ENCODE peak calls at places on chromosomes 3 and 15, in ten cellular contexts. One of them, this sample, is unnamed.

GRCh38 chr3:179421500-179421899 is 29.8 kb downstream of the GNB4 start:
- DNase-seq in activated naive CD8-positive, alpha-beta T cell treated with anti-CD3 and anti-CD28 coated beads, Interleukin-2, amount 50 U/mL, for 24 hours: no peak
- DNase-seq in T-helper 9 cell: no peak
- DNase-seq in B cell: no peak
- DNase-seq in HCT116: no peak
- DNase-seq in heart right ventricle: no peak
- DNase-seq in mesendoderm: peak
- DNase-seq in anterior cingulate cortex: peak
- DNase-seq in LoVo: no peak
- DNase-seq in stimulated activated naive B cell treated with anti-CD40 and anti-IgM and Interleukin-4, amounts not matched to agents 10 μg/mL and 1 μg/mL and 100 μg/mL, for 72 hours: no peak
- DNase-seq in this sample: no peak

GRCh38 chr3:53823026-53823955 is 22.9 kb downstream of the CHDH start:
- DNase-seq in HCT116: no peak
- DNase-seq in anterior cingulate cortex: no peak
- DNase-seq in T-helper 9 cell: no peak
- DNase-seq in activated naive CD8-positive, alpha-beta T cell treated with anti-CD3 and anti-CD28 coated beads, Interleukin-2, amount 50 U/mL, for 24 hours: no peak
- DNase-seq in mesendoderm: no peak
- DNase-seq in heart right ventricle: no peak
- DNase-seq in B cell: no peak
- DNase-seq in LoVo: no peak
- DNase-seq in stimulated activated naive B cell treated with anti-CD40 and anti-IgM and Interleukin-4, amounts not matched to agents 10 μg/mL and 1 μg/mL and 100 μg/mL, for 72 hours: no peak
- DNase-seq in this sample: no peak

GRCh38 chr3:192727032-192727847 is at the start of gene FGF12:
- DNase-seq in T-helper 9 cell: no peak
- DNase-seq in heart right ventricle: peak
- DNase-seq in LoVo: no peak
- DNase-seq in stimulated activated naive B cell treated with anti-CD40 and anti-IgM and Interleukin-4, amounts not matched to agents 10 μg/mL and 1 μg/mL and 100 μg/mL, for 72 hours: no peak
- DNase-seq in B cell: no peak
- DNase-seq in HCT116: no peak
- DNase-seq in mesendoderm: peak
- DNase-seq in activated naive CD8-positive, alpha-beta T cell treated with anti-CD3 and anti-CD28 coated beads, Interleukin-2, amount 50 U/mL, for 24 hours: no peak
- DNase-seq in anterior cingulate cortex: peak
- DNase-seq in this sample: peak

GRCh38 chr15:68962464-68962863 is 32.1 kb downstream of the SPESP1 start:
- DNase-seq in anterior cingulate cortex: no peak
- DNase-seq in T-helper 9 cell: no peak
- DNase-seq in activated naive CD8-positive, alpha-beta T cell treated with anti-CD3 and anti-CD28 coated beads, Interleukin-2, amount 50 U/mL, for 24 hours: no peak
- DNase-seq in B cell: no peak
- DNase-seq in HCT116: no peak
- DNase-seq in LoVo: no peak
- DNase-seq in mesendoderm: no peak
- DNase-seq in stimulated activated naive B cell treated with anti-CD40 and anti-IgM and Interleukin-4, amounts not matched to agents 10 μg/mL and 1 μg/mL and 100 μg/mL, for 72 hours: no peak
- DNase-seq in heart right ventricle: no peak
- DNase-seq in this sample: no peak

GRCh38 chr15:68277131-68277604 is 377 bp upstream of the FEM1B start:
- DNase-seq in stimulated activated naive B cell treated with anti-CD40 and anti-IgM and Interleukin-4, amounts not matched to agents 10 μg/mL and 1 μg/mL and 100 μg/mL, for 72 hours: no peak
- DNase-seq in HCT116: no peak
- DNase-seq in activated naive CD8-positive, alpha-beta T cell treated with anti-CD3 and anti-CD28 coated beads, Interleukin-2, amount 50 U/mL, for 24 hours: no peak
- DNase-seq in heart right ventricle: no peak
- DNase-seq in mesendoderm: peak
- DNase-seq in B cell: no peak
- DNase-seq in LoVo: no peak
- DNase-seq in anterior cingulate cortex: peak
- DNase-seq in T-helper 9 cell: no peak
- DNase-seq in this sample: peak

GRCh38 chr3:169929830-169930519 is 18.6 kb downstream of the SAMD7 start:
- DNase-seq in heart right ventricle: no peak
- DNase-seq in T-helper 9 cell: no peak
- DNase-seq in HCT116: peak
- DNase-seq in stimulated activated naive B cell treated with anti-CD40 and anti-IgM and Interleukin-4, amounts not matched to agents 10 μg/mL and 1 μg/mL and 100 μg/mL, for 72 hours: no peak
- DNase-seq in activated naive CD8-positive, alpha-beta T cell treated with anti-CD3 and anti-CD28 coated beads, Interleukin-2, amount 50 U/mL, for 24 hours: no peak
- DNase-seq in mesendoderm: peak
- DNase-seq in B cell: peak
- DNase-seq in LoVo: no peak
- DNase-seq in anterior cingulate cortex: no peak
- DNase-seq in this sample: no peak

GRCh38 chr3:167166594-167167253 is 213.4 kb downstream of the ZBBX start:
- DNase-seq in heart right ventricle: peak
- DNase-seq in T-helper 9 cell: no peak
- DNase-seq in B cell: no peak
- DNase-seq in anterior cingulate cortex: no peak
- DNase-seq in stimulated activated naive B cell treated with anti-CD40 and anti-IgM and Interleukin-4, amounts not matched to agents 10 μg/mL and 1 μg/mL and 100 μg/mL, for 72 hours: no peak
- DNase-seq in mesendoderm: peak
- DNase-seq in activated naive CD8-positive, alpha-beta T cell treated with anti-CD3 and anti-CD28 coated beads, Interleukin-2, amount 50 U/mL, for 24 hours: no peak
- DNase-seq in HCT116: no peak
- DNase-seq in LoVo: no peak
- DNase-seq in this sample: no peak

GRCh38 chr3:45499529-45499928 is 95.0 kb upstream of the LIMD1 start:
- DNase-seq in LoVo: peak
- DNase-seq in activated naive CD8-positive, alpha-beta T cell treated with anti-CD3 and anti-CD28 coated beads, Interleukin-2, amount 50 U/mL, for 24 hours: no peak
- DNase-seq in stimulated activated naive B cell treated with anti-CD40 and anti-IgM and Interleukin-4, amounts not matched to agents 10 μg/mL and 1 μg/mL and 100 μg/mL, for 72 hours: no peak
- DNase-seq in anterior cingulate cortex: no peak
- DNase-seq in B cell: no peak
- DNase-seq in HCT116: peak
- DNase-seq in mesendoderm: no peak
- DNase-seq in T-helper 9 cell: no peak
- DNase-seq in heart right ventricle: no peak
- DNase-seq in this sample: peak

GRCh38 chr3:120473896-120474675 is 23.3 kb upstream of the FSTL1 start:
- DNase-seq in T-helper 9 cell: no peak
- DNase-seq in anterior cingulate cortex: no peak
- DNase-seq in mesendoderm: no peak
- DNase-seq in HCT116: no peak
- DNase-seq in activated naive CD8-positive, alpha-beta T cell treated with anti-CD3 and anti-CD28 coated beads, Interleukin-2, amount 50 U/mL, for 24 hours: no peak
- DNase-seq in heart right ventricle: no peak
- DNase-seq in stimulated activated naive B cell treated with anti-CD40 and anti-IgM and Interleukin-4, amounts not matched to agents 10 μg/mL and 1 μg/mL and 100 μg/mL, for 72 hours: no peak
- DNase-seq in B cell: no peak
- DNase-seq in LoVo: no peak
- DNase-seq in this sample: no peak

GRCh38 chr15:85504739-85505676 is 124.6 kb downstream of the AKAP13 start:
- DNase-seq in HCT116: peak
- DNase-seq in mesendoderm: peak
- DNase-seq in heart right ventricle: no peak
- DNase-seq in stimulated activated naive B cell treated with anti-CD40 and anti-IgM and Interleukin-4, amounts not matched to agents 10 μg/mL and 1 μg/mL and 100 μg/mL, for 72 hours: peak
- DNase-seq in anterior cingulate cortex: peak
- DNase-seq in activated naive CD8-positive, alpha-beta T cell treated with anti-CD3 and anti-CD28 coated beads, Interleukin-2, amount 50 U/mL, for 24 hours: peak
- DNase-seq in LoVo: peak
- DNase-seq in B cell: no peak
- DNase-seq in T-helper 9 cell: peak
- DNase-seq in this sample: peak

GRCh38 chr3:142896201-142896755 is 7.4 kb upstream of the PCOLCE2 start:
- DNase-seq in stimulated activated naive B cell treated with anti-CD40 and anti-IgM and Interleukin-4, amounts not matched to agents 10 μg/mL and 1 μg/mL and 100 μg/mL, for 72 hours: no peak
- DNase-seq in B cell: no peak
- DNase-seq in HCT116: no peak
- DNase-seq in mesendoderm: peak
- DNase-seq in T-helper 9 cell: no peak
- DNase-seq in heart right ventricle: no peak
- DNase-seq in LoVo: peak
- DNase-seq in activated naive CD8-positive, alpha-beta T cell treated with anti-CD3 and anti-CD28 coated beads, Interleukin-2, amount 50 U/mL, for 24 hours: no peak
- DNase-seq in anterior cingulate cortex: no peak
- DNase-seq in this sample: no peak

GRCh38 chr3:129629011-129629410 is 22.5 kb upstream of the PLXND1 start:
- DNase-seq in HCT116: no peak
- DNase-seq in heart right ventricle: no peak
- DNase-seq in T-helper 9 cell: no peak
- DNase-seq in mesendoderm: no peak
- DNase-seq in B cell: no peak
- DNase-seq in LoVo: no peak
- DNase-seq in stimulated activated naive B cell treated with anti-CD40 and anti-IgM and Interleukin-4, amounts not matched to agents 10 μg/mL and 1 μg/mL and 100 μg/mL, for 72 hours: no peak
- DNase-seq in anterior cingulate cortex: no peak
- DNase-seq in activated naive CD8-positive, alpha-beta T cell treated with anti-CD3 and anti-CD28 coated beads, Interleukin-2, amount 50 U/mL, for 24 hours: no peak
- DNase-seq in this sample: no peak

GRCh38 chr3:114308830-114309229 is 15.0 kb downstream of the TIGIT start:
- DNase-seq in anterior cingulate cortex: no peak
- DNase-seq in LoVo: no peak
- DNase-seq in mesendoderm: no peak
- DNase-seq in HCT116: no peak
- DNase-seq in B cell: peak
- DNase-seq in heart right ventricle: no peak
- DNase-seq in T-helper 9 cell: peak
- DNase-seq in activated naive CD8-positive, alpha-beta T cell treated with anti-CD3 and anti-CD28 coated beads, Interleukin-2, amount 50 U/mL, for 24 hours: no peak
- DNase-seq in stimulated activated naive B cell treated with anti-CD40 and anti-IgM and Interleukin-4, amounts not matched to agents 10 μg/mL and 1 μg/mL and 100 μg/mL, for 72 hours: peak
- DNase-seq in this sample: no peak

GRCh38 chr15:97976766-97977503 is 16.4 kb downstream of the ARRDC4 start:
- DNase-seq in T-helper 9 cell: no peak
- DNase-seq in mesendoderm: no peak
- DNase-seq in HCT116: no peak
- DNase-seq in heart right ventricle: no peak
- DNase-seq in stimulated activated naive B cell treated with anti-CD40 and anti-IgM and Interleukin-4, amounts not matched to agents 10 μg/mL and 1 μg/mL and 100 μg/mL, for 72 hours: no peak
- DNase-seq in anterior cingulate cortex: no peak
- DNase-seq in activated naive CD8-positive, alpha-beta T cell treated with anti-CD3 and anti-CD28 coated beads, Interleukin-2, amount 50 U/mL, for 24 hours: no peak
- DNase-seq in B cell: no peak
- DNase-seq in LoVo: no peak
- DNase-seq in this sample: no peak

GRCh38 chr15:39304201-39304841 is 276.6 kb upstream of the THBS1 start:
- DNase-seq in activated naive CD8-positive, alpha-beta T cell treated with anti-CD3 and anti-CD28 coated beads, Interleukin-2, amount 50 U/mL, for 24 hours: no peak
- DNase-seq in T-helper 9 cell: no peak
- DNase-seq in mesendoderm: no peak
- DNase-seq in stimulated activated naive B cell treated with anti-CD40 and anti-IgM and Interleukin-4, amounts not matched to agents 10 μg/mL and 1 μg/mL and 100 μg/mL, for 72 hours: no peak
- DNase-seq in heart right ventricle: no peak
- DNase-seq in HCT116: no peak
- DNase-seq in anterior cingulate cortex: no peak
- DNase-seq in B cell: no peak
- DNase-seq in LoVo: no peak
- DNase-seq in this sample: no peak

GRCh38 chr15:51759557-51760070 is 8.2 kb downstream of the TMOD2 start:
- DNase-seq in T-helper 9 cell: no peak
- DNase-seq in LoVo: no peak
- DNase-seq in B cell: no peak
- DNase-seq in HCT116: no peak
- DNase-seq in anterior cingulate cortex: no peak
- DNase-seq in stimulated activated naive B cell treated with anti-CD40 and anti-IgM and Interleukin-4, amounts not matched to agents 10 μg/mL and 1 μg/mL and 100 μg/mL, for 72 hours: no peak
- DNase-seq in mesendoderm: peak
- DNase-seq in heart right ventricle: peak
- DNase-seq in activated naive CD8-positive, alpha-beta T cell treated with anti-CD3 and anti-CD28 coated beads, Interleukin-2, amount 50 U/mL, for 24 hours: no peak
- DNase-seq in this sample: no peak

GRCh38 chr3:36501568-36502075 is 121.3 kb downstream of the STAC start:
- DNase-seq in mesendoderm: no peak
- DNase-seq in B cell: no peak
- DNase-seq in activated naive CD8-positive, alpha-beta T cell treated with anti-CD3 and anti-CD28 coated beads, Interleukin-2, amount 50 U/mL, for 24 hours: no peak
- DNase-seq in anterior cingulate cortex: no peak
- DNase-seq in heart right ventricle: no peak
- DNase-seq in T-helper 9 cell: no peak
- DNase-seq in stimulated activated naive B cell treated with anti-CD40 and anti-IgM and Interleukin-4, amounts not matched to agents 10 μg/mL and 1 μg/mL and 100 μg/mL, for 72 hours: no peak
- DNase-seq in LoVo: no peak
- DNase-seq in HCT116: no peak
- DNase-seq in this sample: no peak

GRCh38 chr15:89809093-89809786 is 5.4 kb downstream of the ANPEP start:
- DNase-seq in T-helper 9 cell: no peak
- DNase-seq in HCT116: no peak
- DNase-seq in B cell: no peak
- DNase-seq in heart right ventricle: no peak
- DNase-seq in stimulated activated naive B cell treated with anti-CD40 and anti-IgM and Interleukin-4, amounts not matched to agents 10 μg/mL and 1 μg/mL and 100 μg/mL, for 72 hours: no peak
- DNase-seq in mesendoderm: no peak
- DNase-seq in LoVo: no peak
- DNase-seq in anterior cingulate cortex: no peak
- DNase-seq in activated naive CD8-positive, alpha-beta T cell treated with anti-CD3 and anti-CD28 coated beads, Interleukin-2, amount 50 U/mL, for 24 hours: no peak
- DNase-seq in this sample: no peak

GRCh38 chr3:8810561-8810960 is 41.1 kb upstream of the OXTR start:
- DNase-seq in anterior cingulate cortex: no peak
- DNase-seq in T-helper 9 cell: no peak
- DNase-seq in mesendoderm: no peak
- DNase-seq in stimulated activated naive B cell treated with anti-CD40 and anti-IgM and Interleukin-4, amounts not matched to agents 10 μg/mL and 1 μg/mL and 100 μg/mL, for 72 hours: no peak
- DNase-seq in HCT116: no peak
- DNase-seq in heart right ventricle: no peak
- DNase-seq in LoVo: no peak
- DNase-seq in B cell: no peak
- DNase-seq in activated naive CD8-positive, alpha-beta T cell treated with anti-CD3 and anti-CD28 coated beads, Interleukin-2, amount 50 U/mL, for 24 hours: no peak
- DNase-seq in this sample: no peak

GRCh38 chr3:73600293-73600938 is 24.3 kb downstream of the PDZRN3 start:
- DNase-seq in anterior cingulate cortex: no peak
- DNase-seq in B cell: no peak
- DNase-seq in mesendoderm: no peak
- DNase-seq in LoVo: no peak
- DNase-seq in heart right ventricle: no peak
- DNase-seq in HCT116: no peak
- DNase-seq in stimulated activated naive B cell treated with anti-CD40 and anti-IgM and Interleukin-4, amounts not matched to agents 10 μg/mL and 1 μg/mL and 100 μg/mL, for 72 hours: no peak
- DNase-seq in T-helper 9 cell: no peak
- DNase-seq in activated naive CD8-positive, alpha-beta T cell treated with anti-CD3 and anti-CD28 coated beads, Interleukin-2, amount 50 U/mL, for 24 hours: no peak
- DNase-seq in this sample: no peak

GRCh38 chr3:49256152-49256551 is 20.9 kb downstream of the C3orf62 start:
- DNase-seq in T-helper 9 cell: no peak
- DNase-seq in mesendoderm: no peak
- DNase-seq in anterior cingulate cortex: no peak
- DNase-seq in stimulated activated naive B cell treated with anti-CD40 and anti-IgM and Interleukin-4, amounts not matched to agents 10 μg/mL and 1 μg/mL and 100 μg/mL, for 72 hours: no peak
- DNase-seq in activated naive CD8-positive, alpha-beta T cell treated with anti-CD3 and anti-CD28 coated beads, Interleukin-2, amount 50 U/mL, for 24 hours: no peak
- DNase-seq in HCT116: no peak
- DNase-seq in B cell: no peak
- DNase-seq in heart right ventricle: no peak
- DNase-seq in LoVo: no peak
- DNase-seq in this sample: peak

GRCh38 chr3:159829056-159829995 is 159.3 kb upstream of the IL12A start:
- DNase-seq in stimulated activated naive B cell treated with anti-CD40 and anti-IgM and Interleukin-4, amounts not matched to agents 10 μg/mL and 1 μg/mL and 100 μg/mL, for 72 hours: no peak
- DNase-seq in activated naive CD8-positive, alpha-beta T cell treated with anti-CD3 and anti-CD28 coated beads, Interleukin-2, amount 50 U/mL, for 24 hours: no peak
- DNase-seq in LoVo: peak
- DNase-seq in anterior cingulate cortex: no peak
- DNase-seq in T-helper 9 cell: no peak
- DNase-seq in mesendoderm: no peak
- DNase-seq in B cell: no peak
- DNase-seq in heart right ventricle: peak
- DNase-seq in HCT116: peak
- DNase-seq in this sample: peak

GRCh38 chr15:74531144-74531811 is 9.7 kb upstream of the ARID3B start:
- DNase-seq in anterior cingulate cortex: no peak
- DNase-seq in stimulated activated naive B cell treated with anti-CD40 and anti-IgM and Interleukin-4, amounts not matched to agents 10 μg/mL and 1 μg/mL and 100 μg/mL, for 72 hours: no peak
- DNase-seq in HCT116: no peak
- DNase-seq in LoVo: no peak
- DNase-seq in mesendoderm: peak
- DNase-seq in heart right ventricle: no peak
- DNase-seq in B cell: no peak
- DNase-seq in T-helper 9 cell: no peak
- DNase-seq in activated naive CD8-positive, alpha-beta T cell treated with anti-CD3 and anti-CD28 coated beads, Interleukin-2, amount 50 U/mL, for 24 hours: no peak
- DNase-seq in this sample: no peak

GRCh38 chr3:150843241-150843640 is 62.0 kb downstream of the MINDY4B start:
- DNase-seq in stimulated activated naive B cell treated with anti-CD40 and anti-IgM and Interleukin-4, amounts not matched to agents 10 μg/mL and 1 μg/mL and 100 μg/mL, for 72 hours: no peak
- DNase-seq in activated naive CD8-positive, alpha-beta T cell treated with anti-CD3 and anti-CD28 coated beads, Interleukin-2, amount 50 U/mL, for 24 hours: no peak
- DNase-seq in LoVo: peak
- DNase-seq in mesendoderm: no peak
- DNase-seq in HCT116: no peak
- DNase-seq in B cell: no peak
- DNase-seq in heart right ventricle: no peak
- DNase-seq in T-helper 9 cell: no peak
- DNase-seq in anterior cingulate cortex: no peak
- DNase-seq in this sample: peak

GRCh38 chr3:34882764-34883163 is 756.6 kb upstream of the ARPP21 start:
- DNase-seq in T-helper 9 cell: no peak
- DNase-seq in anterior cingulate cortex: no peak
- DNase-seq in activated naive CD8-positive, alpha-beta T cell treated with anti-CD3 and anti-CD28 coated beads, Interleukin-2, amount 50 U/mL, for 24 hours: no peak
- DNase-seq in heart right ventricle: no peak
- DNase-seq in stimulated activated naive B cell treated with anti-CD40 and anti-IgM and Interleukin-4, amounts not matched to agents 10 μg/mL and 1 μg/mL and 100 μg/mL, for 72 hours: no peak
- DNase-seq in HCT116: no peak
- DNase-seq in LoVo: no peak
- DNase-seq in mesendoderm: peak
- DNase-seq in B cell: no peak
- DNase-seq in this sample: no peak

GRCh38 chr3:126607214-126607908 is 47.6 kb downstream of the TXNRD3 start:
- DNase-seq in HCT116: no peak
- DNase-seq in stimulated activated naive B cell treated with anti-CD40 and anti-IgM and Interleukin-4, amounts not matched to agents 10 μg/mL and 1 μg/mL and 100 μg/mL, for 72 hours: no peak
- DNase-seq in B cell: no peak
- DNase-seq in T-helper 9 cell: no peak
- DNase-seq in heart right ventricle: no peak
- DNase-seq in activated naive CD8-positive, alpha-beta T cell treated with anti-CD3 and anti-CD28 coated beads, Interleukin-2, amount 50 U/mL, for 24 hours: no peak
- DNase-seq in LoVo: no peak
- DNase-seq in mesendoderm: no peak
- DNase-seq in anterior cingulate cortex: peak
- DNase-seq in this sample: no peak

GRCh38 chr15:44712108-44713005 is 1.0 kb downstream of the B2M start:
- DNase-seq in B cell: no peak
- DNase-seq in activated naive CD8-positive, alpha-beta T cell treated with anti-CD3 and anti-CD28 coated beads, Interleukin-2, amount 50 U/mL, for 24 hours: peak
- DNase-seq in T-helper 9 cell: peak
- DNase-seq in heart right ventricle: peak
- DNase-seq in mesendoderm: peak
- DNase-seq in HCT116: peak
- DNase-seq in anterior cingulate cortex: peak
- DNase-seq in stimulated activated naive B cell treated with anti-CD40 and anti-IgM and Interleukin-4, amounts not matched to agents 10 μg/mL and 1 μg/mL and 100 μg/mL, for 72 hours: peak
- DNase-seq in LoVo: peak
- DNase-seq in this sample: peak

GRCh38 chr3:55143336-55143735 is 215.5 kb upstream of the LRTM1 start:
- DNase-seq in B cell: no peak
- DNase-seq in T-helper 9 cell: no peak
- DNase-seq in LoVo: no peak
- DNase-seq in stimulated activated naive B cell treated with anti-CD40 and anti-IgM and Interleukin-4, amounts not matched to agents 10 μg/mL and 1 μg/mL and 100 μg/mL, for 72 hours: no peak
- DNase-seq in heart right ventricle: no peak
- DNase-seq in anterior cingulate cortex: no peak
- DNase-seq in activated naive CD8-positive, alpha-beta T cell treated with anti-CD3 and anti-CD28 coated beads, Interleukin-2, amount 50 U/mL, for 24 hours: no peak
- DNase-seq in mesendoderm: no peak
- DNase-seq in HCT116: no peak
- DNase-seq in this sample: no peak

This sample was measured in small intestine.